ENCODE peak calls at places on chromosome X, in six cellular contexts. D is right cardiac atrium, N is keratinocyte, Q is PC-3, G is iris pigment epithelial cell, E is T-helper 2 cell. P is an unnamed sample.

GRCh38 chrX:111874241-111874640 is 1.7 kb upstream of the TRPC5OS start:
- DNase-seq in Q (no peak), G (no peak), D (no peak), N (no peak), E (no peak), P (no peak)

GRCh38 chrX:69101655-69102251 is 63.5 kb downstream of the PJA1 start:
- DNase-seq in Q (no peak), D (no peak), N (no peak), E (no peak), G (no peak), P (no peak)

GRCh38 chrX:134803551-134804183 is 145.4 kb upstream of the PLAC1 start:
- DNase-seq in G (no peak), E (no peak), Q (no peak), D (no peak), N (no peak), P (peak; percentile 33)

GRCh38 chrX:134544614-134545255 is 84.8 kb downstream of the HPRT1 start:
- DNase-seq in D (no peak), N (no peak), E (no peak), G (no peak), Q (no peak), P (no peak)

GRCh38 chrX:50114113-50114512 is 86.7 kb downstream of the AKAP4 start:
- DNase-seq in Q (no peak), E (no peak), G (no peak), D (no peak), N (no peak), P (no peak)

GRCh38 chrX:86946569-86946968 is 571.0 kb upstream of the KLHL4 start:
- DNase-seq in N (peak; percentile 0), E (no peak), Q (peak; percentile 43), G (peak; percentile 23), D (no peak), P (peak; percentile 2)

GRCh38 chrX:140664939-140665338 is 44.6 kb upstream of the LINC00632 start:
- DNase-seq in Q (peak; percentile 35), E (no peak), D (no peak), N (no peak), G (peak; percentile 22), P (no peak)

GRCh38 chrX:37455381-37455780 is 106.2 kb downstream of the PRRG1 start:
- DNase-seq in D (no peak), Q (peak; percentile 53), G (no peak), N (no peak), E (no peak), P (no peak)

GRCh38 chrX:111007238-111007637 is 88.8 kb upstream of the PAK3 start:
- DNase-seq in Q (peak; percentile 2), N (no peak), D (no peak), G (no peak), E (no peak), P (no peak)

GRCh38 chrX:71996138-71996537 is 85.5 kb downstream of the NHSL2 start:
- DNase-seq in Q (peak; percentile 42), N (no peak), E (no peak), G (no peak), D (no peak), P (no peak)

GRCh38 chrX:15471016-15471415 is 22.1 kb downstream of the PIR start:
- DNase-seq in D (peak; percentile 64), Q (peak; percentile 77), N (no peak), E (peak; percentile 12), G (peak; percentile 66), P (peak; percentile 12)

GRCh38 chrX:44305921-44306320 is 37.6 kb downstream of the EFHC2 start:
- DNase-seq in G (no peak), N (no peak), D (no peak), E (no peak), Q (no peak), P (no peak)

GRCh38 chrX:87525771-87526229 is 8.2 kb downstream of the KLHL4 start:
- DNase-seq in G (peak; percentile 88), E (no peak), D (no peak), Q (peak; percentile 70), N (no peak), P (no peak)

GRCh38 chrX:153381684-153382532 is 19.2 kb downstream of the PNMA6E start:
- DNase-seq in G (peak; percentile 94), D (no peak), N (no peak), Q (no peak), E (no peak), P (no peak)

GRCh38 chrX:67546496-67547423 is 2.9 kb downstream of the AR start:
- DNase-seq in E (no peak), Q (no peak), G (no peak), N (no peak), D (peak; percentile 14), P (no peak)